ENCODE peak calls at places on chromosome 7, in ten cellular contexts. N, X, S, O, A, W, G, T, J and D are unnamed samples.

GRCh38 chr7:128322040-128322643 is 21.6 kb downstream of the RBM28 start:
- DNase-seq in O (peak; percentile 78), A (no peak), S (peak; percentile 15), X (peak; percentile 24), W (peak; percentile 43), J (no peak), G (peak; percentile 28), N (no peak), T (peak; percentile 67), D (peak; percentile 11)

GRCh38 chr7:155813791-155814568 is 1.7 kb upstream of the SHH start:
- DNase-seq in T (no peak), X (no peak), J (no peak), W (no peak), S (no peak), A (no peak), N (no peak), O (no peak), G (no peak), D (no peak)

GRCh38 chr7:71616217-71616616 is 484.3 kb downstream of the GALNT17 start:
- DNase-seq in W (no peak), T (no peak), O (no peak), S (no peak), N (no peak), G (no peak), X (no peak), J (no peak), A (no peak), D (no peak)

GRCh38 chr7:95549818-95550529 is 46.3 kb downstream of the PDK4 start:
- DNase-seq in N (peak; percentile 98), A (peak; percentile 86), T (peak; percentile 99), W (peak; percentile 97), O (peak; percentile 86), S (peak; percentile 96), J (peak; percentile 53), X (no peak), G (peak; percentile 89), D (peak; percentile 85)

GRCh38 chr7:133365892-133366291 is 113.0 kb downstream of the EXOC4 start:
- DNase-seq in G (peak; percentile 80), A (no peak), O (peak; percentile 31), J (peak; percentile 14), W (no peak), X (no peak), S (peak; percentile 44), N (no peak), T (peak; percentile 24), D (no peak)

GRCh38 chr7:20228654-20229053 is 11.5 kb upstream of the MACC1 start:
- DNase-seq in T (no peak), A (no peak), S (no peak), J (no peak), X (no peak), N (no peak), W (no peak), O (no peak), G (no peak), D (no peak)

GRCh38 chr7:112076309-112076708 is 129.9 kb downstream of the DOCK4 start:
- DNase-seq in X (no peak), A (no peak), S (no peak), N (no peak), G (no peak), T (peak; percentile 69), J (no peak), W (no peak), O (no peak), D (no peak)

GRCh38 chr7:130372402-130372801 is 7.9 kb upstream of the CPA1 start:
- DNase-seq in A (no peak), G (no peak), N (no peak), S (no peak), O (no peak), T (no peak), J (no peak), X (no peak), W (no peak), D (no peak)

DNA sequence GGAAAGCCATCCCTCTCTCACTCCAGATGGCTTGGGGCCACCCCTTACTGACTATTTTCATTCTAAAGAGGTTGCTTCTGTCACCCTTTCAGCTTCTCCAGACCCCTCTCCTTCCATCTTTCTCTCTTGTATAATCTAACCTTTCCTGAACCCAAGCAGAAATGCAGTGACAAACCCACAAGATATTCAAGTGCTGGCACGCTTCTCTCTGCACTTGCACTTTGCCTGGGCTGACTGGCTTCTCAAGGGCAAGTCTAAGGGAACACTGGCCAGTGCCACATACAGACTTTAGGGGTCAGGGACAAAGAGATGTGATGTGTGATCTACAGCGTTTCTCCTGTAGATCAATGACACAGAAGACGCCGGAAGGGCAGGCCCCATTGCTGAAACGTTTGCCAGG is 150.4 kb upstream of the LANCL2 start:
- DNase-seq in G (peak; percentile 36), A (no peak), S (peak; percentile 64), X (no peak), W (no peak), O (peak; percentile 36), N (no peak), T (peak; percentile 28), J (no peak), D (no peak)
- H3K27ac ChIP-seq in G (no peak overlapping the region), A (no peak overlapping the region), S (no peak overlapping the region), X (no peak overlapping the region), W (no peak overlapping the region), O (no peak overlapping the region), N (no peak overlapping the region), T (no peak overlapping the region), J (no peak overlapping the region), D (no peak overlapping the region)

GRCh38 chr7:36642010-36642409 is 82.3 kb downstream of the AOAH start:
- DNase-seq in J (no peak), O (no peak), S (no peak), G (no peak), T (no peak), N (no peak), W (no peak), X (no peak), A (no peak), D (no peak)

GRCh38 chr7:36642414-36642813 is 81.9 kb downstream of the AOAH start:
- DNase-seq in N (no peak), O (no peak), W (no peak), T (no peak), J (no peak), S (no peak), A (no peak), G (no peak), X (no peak), D (no peak)

GRCh38 chr7:36648441-36648840 is 75.9 kb downstream of the AOAH start:
- DNase-seq in S (no peak), O (peak; percentile 21), G (no peak), X (no peak), T (no peak), A (no peak), N (no peak), J (no peak), W (no peak), D (no peak)

GRCh38 chr7:36640682-36641081 is 83.6 kb downstream of the AOAH start:
- DNase-seq in S (no peak), O (no peak), W (no peak), N (no peak), J (no peak), G (no peak), T (no peak), A (no peak), X (no peak), D (no peak)

DNA sequence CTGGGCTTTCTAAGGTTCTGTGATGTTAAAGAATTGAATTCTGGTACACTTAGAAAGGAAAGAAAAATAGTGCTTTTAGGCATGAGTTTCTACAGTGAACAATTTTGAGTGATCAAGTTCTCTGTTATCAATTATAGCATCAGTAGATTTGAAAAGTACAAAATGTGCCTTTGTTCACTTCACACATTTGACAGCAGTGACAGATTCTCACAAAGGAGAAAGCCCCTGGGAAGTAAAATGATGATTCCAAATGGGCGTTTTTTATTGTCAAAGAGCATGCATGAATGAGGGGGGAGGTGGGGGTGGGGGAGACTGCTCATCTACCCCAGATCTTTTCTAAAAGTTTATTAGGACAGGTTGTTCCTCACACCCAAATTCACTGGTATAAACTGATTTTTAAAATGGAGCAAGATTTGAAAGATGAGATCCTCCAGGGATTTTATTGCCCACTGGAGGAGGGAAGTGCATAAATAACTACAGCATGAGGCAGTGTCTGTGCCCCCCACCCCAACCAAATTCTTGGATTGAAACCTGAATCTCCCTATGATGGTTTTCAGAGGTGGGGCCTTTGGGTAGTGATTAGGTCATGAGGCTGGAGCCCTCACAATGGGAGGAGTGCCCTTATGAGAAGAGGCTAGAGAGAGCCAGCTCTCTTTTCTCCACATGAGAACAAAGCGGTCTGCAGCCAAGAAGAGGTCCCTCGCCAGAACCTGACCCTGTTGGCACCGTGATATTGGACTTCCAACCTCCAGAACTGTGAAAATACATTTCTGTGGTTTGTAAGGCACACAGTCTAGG is 79.5 kb downstream of the AOAH start:
- DNase-seq in A (no peak), W (no peak), T (no peak), S (no peak), X (no peak), G (peak; percentile 19), N (no peak), O (no peak), J (peak; percentile 16), D (no peak)
- H3K27ac ChIP-seq in A (no peak overlapping the region), W (no peak overlapping the region), T (no peak overlapping the region), S (no peak overlapping the region), X (no peak overlapping the region), G (no peak overlapping the region), N (no peak overlapping the region), O (no peak overlapping the region), J (peak overlapping the region; percentile 73), D (no peak overlapping the region)

GRCh38 chr7:24595671-24596418 is 22.6 kb downstream of the PALS2 start:
- DNase-seq in X (no peak), J (no peak), G (no peak), N (no peak), S (no peak), O (no peak), A (no peak), T (no peak), W (no peak), D (no peak)

GRCh38 chr7:24591152-24591551 is 17.9 kb downstream of the PALS2 start:
- DNase-seq in J (no peak), G (no peak), O (no peak), A (no peak), W (no peak), S (no peak), X (no peak), T (no peak), N (no peak), D (no peak)

GRCh38 chr7:24602860-24603456 is 29.7 kb downstream of the PALS2 start:
- DNase-seq in O (no peak), N (no peak), T (no peak), G (no peak), X (no peak), J (no peak), W (no peak), A (no peak), S (no peak), D (no peak)

GRCh38 chr7:24601600-24601999 is 28.3 kb downstream of the PALS2 start:
- DNase-seq in T (peak; percentile 8), J (no peak), S (no peak), X (no peak), N (no peak), G (no peak), W (no peak), A (no peak), O (no peak), D (no peak)

DNA sequence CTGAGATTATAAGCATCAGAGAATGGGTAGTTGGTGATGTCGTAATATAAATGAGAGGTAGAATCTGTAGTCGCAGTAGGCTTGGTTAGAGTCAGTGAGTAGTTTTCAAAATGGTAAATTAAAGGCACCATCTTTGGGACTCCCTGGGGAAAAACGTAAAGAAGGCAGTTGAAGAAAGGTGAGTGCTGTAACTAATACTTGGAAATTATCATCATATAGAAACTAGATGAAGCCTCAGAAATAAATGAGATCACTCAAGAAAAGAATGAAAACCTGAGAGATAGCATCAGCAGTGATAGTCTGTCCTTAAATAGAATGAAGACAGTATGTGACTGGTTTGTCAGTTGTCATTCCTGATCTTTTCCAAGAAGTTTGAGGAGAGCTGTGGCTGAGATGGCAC is 23.8 kb downstream of the PALS2 start:
- DNase-seq in X (no peak), N (no peak), W (no peak), S (no peak), G (no peak), O (no peak), A (no peak), T (no peak), J (no peak), D (no peak)
- H3K27ac ChIP-seq in X (no peak overlapping the region), N (no peak overlapping the region), W (no peak overlapping the region), S (no peak overlapping the region), G (no peak overlapping the region), O (no peak overlapping the region), A (no peak overlapping the region), T (no peak overlapping the region), J (no peak overlapping the region), D (no peak overlapping the region)

GRCh38 chr7:6234384-6234783 is 38.0 kb downstream of the CYTH3 start:
- DNase-seq in O (no peak), A (no peak), N (no peak), X (no peak), J (no peak), S (no peak), T (no peak), W (no peak), G (no peak), D (no peak)

GRCh38 chr7:6235029-6235627 is 37.3 kb downstream of the CYTH3 start:
- DNase-seq in X (no peak), N (no peak), S (no peak), W (no peak), G (no peak), T (no peak), A (no peak), O (no peak), J (no peak), D (no peak)

GRCh38 chr7:6238309-6238925 is 34.0 kb downstream of the CYTH3 start:
- DNase-seq in G (no peak), J (no peak), N (no peak), W (no peak), X (no peak), T (no peak), S (no peak), A (no peak), O (no peak), D (no peak)

GRCh38 chr7:6237730-6238129 is 34.7 kb downstream of the CYTH3 start:
- DNase-seq in N (no peak), O (no peak), W (no peak), G (no peak), S (no peak), X (no peak), T (no peak), J (no peak), A (no peak), D (no peak)

DNA sequence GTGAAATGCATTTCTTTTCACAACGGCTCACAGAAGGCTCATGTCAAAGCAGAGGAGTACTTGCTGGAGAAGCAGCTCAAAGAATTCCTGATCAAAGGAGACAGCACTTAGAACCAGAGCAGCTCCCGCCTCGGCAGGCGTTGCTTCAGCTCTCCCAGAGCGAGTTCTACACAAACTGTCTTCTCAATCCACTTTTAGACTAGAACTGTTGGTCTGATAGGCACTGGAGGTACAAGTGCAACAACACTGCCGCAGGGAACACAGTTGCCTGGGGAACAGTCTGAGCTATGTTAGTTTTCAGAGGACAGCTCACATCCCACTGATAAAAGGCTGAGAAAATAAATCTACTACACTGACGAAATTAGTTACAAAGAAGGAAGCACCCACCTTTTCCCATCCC is 35.4 kb downstream of the CYTH3 start:
- DNase-seq in J (no peak), A (peak; percentile 59), X (no peak), O (no peak), S (no peak), W (no peak), T (no peak), N (no peak), G (no peak), D (no peak)
- H3K27ac ChIP-seq in J (no peak overlapping the region), A (no peak overlapping the region), X (no peak overlapping the region), O (no peak overlapping the region), S (no peak overlapping the region), W (no peak overlapping the region), T (no peak overlapping the region), N (no peak overlapping the region), G (no peak overlapping the region), D (no peak overlapping the region)